ENCODE peak calls at places on chromosomes 2 and 18, in eight cellular contexts. O is GM12878; I is foreskin fibroblast; A is spleen; Z is retinal pigment epithelial cell; J is CD8-positive, alpha-beta T cell; P is dorsolateral prefrontal cortex; B is colonic mucosa. L is an unnamed sample.

GRCh38 chr2:184938221-184938985 is 340.1 kb downstream of the ZNF804A start:
- DNase-seq in B (no peak), I (no peak), O (no peak), Z (no peak), A (no peak), J (no peak), P (no peak), L (no peak)

GRCh38 chr2:240467149-240467642 is 31.7 kb downstream of the GPC1 start:
- DNase-seq in Z (no peak), O (no peak), A (peak; percentile 54), P (no peak), I (no peak), B (no peak), J (no peak), L (no peak)

GRCh38 chr2:67840460-67841068 is 222.2 kb downstream of the C1D start:
- DNase-seq in B (peak; percentile 58), A (peak; percentile 82), Z (peak; percentile 39), J (no peak), P (peak; percentile 68), I (peak; percentile 91), O (no peak), L (peak; percentile 33)

GRCh38 chr2:216215991-216216390 is 106.8 kb downstream of the XRCC5 start:
- DNase-seq in I (peak; percentile 41), J (no peak), P (no peak), Z (no peak), O (no peak), B (no peak), A (no peak), L (no peak)

GRCh38 chr2:29841386-29842004 is 79.9 kb downstream of the ALK start:
- DNase-seq in Z (no peak), J (peak; percentile 7), B (no peak), O (peak; percentile 7), P (no peak), I (peak; percentile 57), A (no peak), L (no peak)

GRCh38 chr2:215851091-215851490 is 162.3 kb downstream of the MREG start:
- DNase-seq in A (no peak), Z (no peak), P (no peak), O (no peak), I (peak; percentile 57), B (no peak), J (no peak), L (no peak)

GRCh38 chr2:191688934-191689695 is 11.2 kb downstream of the NABP1 start:
- DNase-seq in Z (no peak), I (peak; percentile 90), O (no peak), P (no peak), J (no peak), A (no peak), B (no peak), L (no peak)

GRCh38 chr18:13551305-13551603 is 175.1 kb downstream of the FAM210A start:
- DNase-seq in A (no peak), P (no peak), J (no peak), O (no peak), B (no peak), I (no peak), Z (no peak), L (no peak)

GRCh38 chr2:83695530-83695929 is 763.5 kb downstream of the SUCLG1 start:
- DNase-seq in I (peak; percentile 4), A (no peak), P (no peak), B (no peak), Z (no peak), J (no peak), O (no peak), L (no peak)

DNA sequence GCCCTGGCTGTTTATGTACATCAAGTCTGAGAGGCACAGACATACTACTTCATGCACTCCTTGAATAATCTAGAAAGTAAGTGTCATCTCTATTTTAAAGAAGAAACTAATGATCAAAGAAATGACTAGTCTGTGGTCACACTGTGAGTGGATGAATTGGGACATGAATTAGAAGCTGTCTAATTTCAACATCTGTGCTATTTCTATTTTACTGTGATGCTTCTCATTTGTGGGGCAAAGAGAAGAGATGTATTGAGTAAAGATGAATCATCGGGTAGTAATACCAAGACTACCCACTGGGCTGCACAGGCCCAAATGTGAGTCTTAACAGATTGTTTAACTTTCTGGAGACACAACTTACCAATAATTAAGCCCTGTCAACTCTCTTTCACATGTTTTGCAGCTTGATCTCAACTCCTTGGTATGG is 42.4 kb upstream of the MTIF2 start:
- DNase-seq in A (no peak), B (no peak), I (peak; percentile 81), P (no peak), J (no peak), Z (no peak), O (peak; percentile 76), L (no peak)
- TF ChIP-seq CTCF in A (no peak), B (no peak), I (peak; percentile 10), P (no peak), J (no peak), Z (peak; percentile 7), O (peak; percentile 43), L (no peak)

DNA sequence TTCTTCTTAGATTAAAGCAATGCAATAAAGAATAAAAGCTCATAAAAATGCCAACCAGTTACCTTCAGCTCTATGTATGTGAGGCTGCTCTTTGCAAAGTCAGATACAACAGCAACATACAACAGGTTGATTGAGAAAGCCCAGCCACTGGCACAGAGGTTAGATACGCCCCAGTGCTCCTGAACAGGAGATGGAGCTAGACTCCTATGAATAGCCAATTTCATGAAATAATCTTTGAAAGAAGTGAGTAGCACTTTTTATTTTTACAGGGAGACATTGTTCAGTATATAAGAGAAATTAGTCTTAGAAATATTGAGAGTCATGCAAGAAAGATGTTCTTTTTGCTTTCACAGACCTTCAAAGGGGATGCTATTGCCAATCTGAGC is 362.4 kb upstream of the MEX3C start:
- DNase-seq in Z (no peak), J (no peak), P (no peak), A (no peak), B (no peak), I (no peak), O (no peak), L (no peak)
- TF ChIP-seq CTCF in Z (no peak), J (no peak), P (no peak), A (no peak), B (no peak), I (no peak), O (no peak), L (no peak)

GRCh38 chr2:189147361-189147760 is 32.2 kb downstream of the COL5A2 start:
- DNase-seq in B (no peak), Z (no peak), A (no peak), O (no peak), J (no peak), I (peak; percentile 73), P (no peak), L (no peak)

GRCh38 chr2:189146553-189146952 is 33.0 kb downstream of the COL5A2 start:
- DNase-seq in J (no peak), Z (no peak), B (no peak), P (no peak), O (no peak), A (no peak), I (no peak), L (no peak)

GRCh38 chr2:189143930-189144329 is 35.6 kb downstream of the COL5A2 start:
- DNase-seq in I (peak; percentile 92), Z (no peak), B (no peak), O (no peak), P (no peak), J (no peak), A (no peak), L (no peak)

GRCh38 chr2:189144700-189145211 is 34.8 kb downstream of the COL5A2 start:
- DNase-seq in O (no peak), A (no peak), Z (no peak), B (no peak), P (no peak), I (peak; percentile 84), J (no peak), L (no peak)

GRCh38 chr2:189142893-189143759 is 36.4 kb downstream of the COL5A2 start:
- DNase-seq in Z (no peak), O (peak; percentile 16), A (no peak), P (no peak), I (peak; percentile 80), J (peak; percentile 12), B (peak; percentile 48), L (no peak)
- TF ChIP-seq CTCF in Z (peak; percentile 86), O (peak; percentile 88), A (no peak), P (peak; percentile 29), I (peak; percentile 67), J (peak; percentile 83), B (peak; percentile 75), L (peak; percentile 77)

DNA sequence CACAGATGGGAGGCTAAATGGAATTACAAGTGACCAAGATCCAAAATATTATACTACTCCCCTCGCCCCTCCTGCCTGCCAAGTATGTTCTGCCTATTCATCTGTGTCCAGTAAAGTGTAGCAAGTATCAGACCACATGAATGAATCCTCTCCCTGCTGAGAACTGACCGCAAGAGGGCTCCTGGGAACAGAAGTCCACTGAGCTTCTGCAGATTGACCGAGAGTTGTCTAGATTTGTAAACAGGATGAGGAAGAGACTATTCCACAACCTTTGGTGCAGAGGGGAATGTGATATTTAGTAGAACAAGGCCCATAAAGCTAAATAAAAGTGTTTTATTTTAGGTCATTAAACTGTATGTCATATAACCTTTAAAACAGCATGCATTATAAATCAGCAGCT is 376.9 kb downstream of the DCC start:
- DNase-seq in O (no peak), B (peak; percentile 54), I (peak; percentile 6), P (no peak), A (no peak), J (no peak), Z (no peak), L (no peak)
- TF ChIP-seq CTCF in O (no peak), B (peak; percentile 36), I (no peak), P (peak; percentile 49), A (no peak), J (no peak), Z (peak; percentile 62), L (no peak)

GRCh38 chr2:25341031-25341727 is 546 bp downstream of the DNMT3A start:
- DNase-seq in J (no peak), O (no peak), B (no peak), P (peak; percentile 63), Z (no peak), I (peak; percentile 38), A (no peak), L (no peak)

GRCh38 chr2:25339121-25339738 is 2.5 kb downstream of the DNMT3A start:
- DNase-seq in J (no peak), A (peak; percentile 74), O (no peak), B (no peak), P (no peak), Z (no peak), I (peak; percentile 44), L (no peak)

GRCh38 chr2:25338401-25338800 is 3.3 kb downstream of the DNMT3A start:
- DNase-seq in B (no peak), P (no peak), Z (no peak), O (no peak), I (no peak), J (no peak), A (peak; percentile 67), L (no peak)

GRCh38 chr2:25340340-25340886 is 1.3 kb downstream of the DNMT3A start:
- DNase-seq in I (peak; percentile 50), J (no peak), B (peak; percentile 64), P (no peak), O (no peak), A (peak; percentile 84), Z (no peak), L (no peak)

GRCh38 chr2:25339791-25340339 is 1.9 kb downstream of the DNMT3A start:
- DNase-seq in I (peak; percentile 41), Z (no peak), O (no peak), B (peak; percentile 68), A (peak; percentile 82), J (no peak), P (no peak), L (no peak)
- TF ChIP-seq CTCF in I (no peak), Z (peak; percentile 8), O (no peak), B (no peak), A (no peak), J (no peak), P (no peak), L (no peak)